ENCODE peak calls at places on chromosomes 16 and 17, in ten cellular contexts. O, X, T, M, Z, L, H, B, W and I are unnamed samples.

GRCh38 chr17:64653325-64653984 is 8.7 kb downstream of the SMURF2 start:
- DNase-seq in T (no peak), M (no peak), L (no peak), O (no peak), W (no peak), B (no peak), H (no peak), Z (no peak), X (no peak), I (no peak)

GRCh38 chr17:75693500-75694481 is 26.7 kb downstream of the SAP30BP start:
- DNase-seq in Z (peak), M (peak), W (no peak), B (peak), T (no peak), X (no peak), L (peak), O (no peak), H (no peak), I (peak)

GRCh38 chr16:67538666-67539101 is 10.1 kb downstream of the RIPOR1 start:
- DNase-seq in B (no peak), H (no peak), M (no peak), O (no peak), L (no peak), T (no peak), W (no peak), X (no peak), Z (no peak), I (no peak)

GRCh38 chr17:32551186-32551955 is 64.6 kb downstream of the CDK5R1 start:
- DNase-seq in O (no peak), W (no peak), T (peak), M (no peak), H (no peak), X (no peak), B (no peak), Z (no peak), L (no peak), I (no peak)

GRCh38 chr16:61926766-61927165 is 109.5 kb downstream of the CDH8 start:
- DNase-seq in M (no peak), T (no peak), B (no peak), X (peak), L (no peak), W (peak), H (peak), O (no peak), Z (no peak), I (no peak)

GRCh38 chr17:71033336-71033735 is 864.0 kb downstream of the KCNJ2 start:
- DNase-seq in O (no peak), X (peak), Z (no peak), M (no peak), L (no peak), W (peak), H (no peak), B (no peak), T (no peak), I (no peak)

GRCh38 chr16:57807968-57808528 is 5.8 kb upstream of the KIFC3 start:
- DNase-seq in X (peak), O (no peak), L (peak), M (peak), T (peak), W (peak), Z (no peak), B (peak), H (peak), I (peak)

GRCh38 chr16:1494129-1494640 is 1.0 kb downstream of the TELO2 start:
- DNase-seq in W (peak), Z (no peak), T (peak), O (peak), X (no peak), M (no peak), B (peak), L (peak), H (peak), I (peak)